ENCODE peak calls at places on chromosomes 12 and 14, in four cellular contexts. N is cardiac muscle cell, D is body of pancreas, R is A549. O is an unnamed sample. For H3K4me1, the result is how much of the 10 kb centered on the place peaks cover.

GRCh38 chr12:119843100-119843499 is 34.0 kb downstream of the CIT start:
- DNase-seq in N (peak), D (no peak), R (no peak), O (no peak)

GRCh38 chr12:25557830-25558436 is 4.8 kb upstream of the LMNTD1 start:
- DNase-seq in N (peak), D (peak), R (peak), O (no peak)

GRCh38 chr14:105924951-105925591 is 398.7 kb downstream of the TMEM121 start:
- DNase-seq in N (no peak), D (no peak), R (no peak), O (no peak)

GRCh38 chr12:124296295-124296915 is 1.5 kb downstream of the RFLNA start:
- DNase-seq in N (no peak), D (no peak), R (no peak), O (peak)

GRCh38 chr12:47216150-47216677 is 136.5 kb upstream of the AMIGO2 start:
- DNase-seq in N (no peak), D (peak), R (no peak), O (no peak)

GRCh38 chr14:22801716-22802115 is 13.5 kb downstream of the SLC7A7 start:
- DNase-seq in N (no peak), D (no peak), R (no peak), O (no peak)

GRCh38 chr14:103259801-103260628 is 74.0 kb upstream of the EIF5 start:
- DNase-seq in N (no peak), D (no peak), R (no peak), O (no peak)

GRCh38 chr12:124507188-124508109 is 60.0 kb downstream of the NCOR2 start:
- DNase-seq in N (peak), D (no peak), R (no peak), O (peak)

GRCh38 chr12:6532051-6532926 is 2.0 kb upstream of the GAPDH start:
- DNase-seq in N (peak), D (peak), R (peak), O (peak)

GRCh38 chr12:116539905-116540482 is 19.2 kb upstream of the MAP1LC3B2 start:
- DNase-seq in N (peak), D (peak), R (no peak), O (peak)

DNA sequence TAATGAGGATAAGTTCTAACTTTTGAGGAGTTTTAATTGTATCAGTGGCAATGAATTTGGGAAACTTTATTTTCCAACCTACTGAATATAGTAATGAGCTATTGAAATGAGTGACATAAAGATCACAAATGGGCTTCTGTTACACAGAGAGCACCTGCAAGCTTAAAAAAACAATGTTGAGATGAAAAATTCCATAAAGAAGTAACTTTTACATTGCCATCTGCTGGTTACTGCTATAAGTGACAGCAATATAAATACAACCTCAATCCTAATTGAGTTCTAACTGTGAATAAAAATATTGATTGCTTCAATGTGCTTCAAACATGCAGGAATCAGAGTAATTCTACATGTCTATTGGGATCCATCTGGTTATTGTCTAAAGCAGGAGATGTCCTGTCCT is 14.2 kb downstream of the WIF1 start:
- DNase-seq in N (peak), D (no peak), R (peak), O (no peak)
- TF ChIP-seq CTCF in N (peak), D (peak), R (peak), O (no peak)

GRCh38 chr14:64915797-64916196 is 1.5 kb downstream of the CHURC1 start:
- DNase-seq in N (no peak), D (no peak), R (no peak), O (no peak)
- H3K4me3 ChIP-seq in N (no peak), D (no peak), R (peak), O (no peak)

DNA sequence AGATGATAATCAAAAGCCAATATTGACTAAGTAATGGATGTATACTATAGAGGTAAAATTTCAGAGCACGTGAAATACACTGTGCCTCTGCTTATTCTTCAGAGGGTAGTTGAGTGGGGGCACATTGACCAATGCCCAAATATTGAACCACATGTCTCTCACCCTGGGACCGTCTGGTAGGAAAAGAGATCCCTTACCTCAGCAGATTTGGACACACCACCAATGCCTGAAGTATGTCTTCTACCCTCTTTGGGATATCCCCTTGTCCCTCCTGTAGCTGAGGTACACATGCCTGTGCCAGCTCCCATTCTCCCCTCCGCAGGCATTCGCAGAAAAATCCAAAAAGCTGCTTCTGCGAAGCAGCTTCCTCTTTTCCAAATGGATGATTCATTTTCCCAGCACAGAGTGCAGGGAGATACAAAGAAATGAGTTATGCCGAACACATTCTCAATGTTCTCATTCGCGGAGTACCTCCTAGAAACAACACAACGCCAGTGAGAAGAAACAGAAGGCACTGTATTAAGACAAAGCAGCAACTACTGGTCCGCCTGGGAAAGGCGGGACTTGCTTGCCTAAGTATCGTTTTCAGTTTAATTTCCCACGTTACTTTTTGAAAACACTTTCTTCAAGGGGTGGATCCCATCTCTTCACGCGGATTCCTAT is 686 bp downstream of the ZFYVE26 start:
- DNase-seq in N (peak), D (no peak), R (no peak), O (no peak)
- H3K4me1 ChIP-seq in N (under half), D (under half), R (under half), O (under half)

GRCh38 chr14:64958743-64959142 is 13.4 kb downstream of the RAB15 start:
- DNase-seq in N (no peak), D (no peak), R (no peak), O (peak)

GRCh38 chr14:64956697-64957412 is 14.3 kb upstream of the GPX2 start:
- DNase-seq in N (no peak), D (no peak), R (no peak), O (peak)

GRCh38 chr14:64963611-64964010 is 8.5 kb downstream of the RAB15 start:
- DNase-seq in N (no peak), D (no peak), R (no peak), O (no peak)

GRCh38 chr14:64958201-64958600 is 13.9 kb downstream of the RAB15 start:
- DNase-seq in N (no peak), D (no peak), R (no peak), O (no peak)

DNA sequence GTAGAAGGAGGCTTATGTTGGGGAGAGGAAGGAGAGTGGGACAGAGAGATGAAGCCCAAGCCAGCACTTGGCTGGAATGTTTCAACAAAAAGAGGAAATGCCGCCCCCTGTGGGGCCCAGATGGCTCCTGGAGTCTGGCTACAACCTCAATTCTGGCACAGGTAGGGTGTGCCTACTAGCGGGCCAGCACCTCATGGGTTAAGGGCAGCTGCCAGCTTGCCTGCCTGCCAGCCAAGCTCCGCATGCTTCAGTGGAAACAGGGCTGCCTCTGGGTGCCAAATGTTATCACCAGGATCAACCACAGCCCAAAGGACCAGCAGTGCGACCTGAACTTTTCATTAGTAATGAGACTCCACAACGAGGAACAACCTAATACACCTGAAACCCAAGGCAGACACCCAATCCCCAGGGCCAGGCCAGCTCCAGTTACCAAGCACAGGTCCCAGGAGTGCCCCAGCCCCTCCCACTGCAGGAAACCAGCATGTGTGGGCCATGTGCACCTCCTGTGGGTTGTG is 11.3 kb downstream of the RAB15 start:
- DNase-seq in N (no peak), D (peak), R (no peak), O (no peak)
- TF ChIP-seq CTCF in N (no peak), D (no peak), R (no peak), O (no peak)

DNA sequence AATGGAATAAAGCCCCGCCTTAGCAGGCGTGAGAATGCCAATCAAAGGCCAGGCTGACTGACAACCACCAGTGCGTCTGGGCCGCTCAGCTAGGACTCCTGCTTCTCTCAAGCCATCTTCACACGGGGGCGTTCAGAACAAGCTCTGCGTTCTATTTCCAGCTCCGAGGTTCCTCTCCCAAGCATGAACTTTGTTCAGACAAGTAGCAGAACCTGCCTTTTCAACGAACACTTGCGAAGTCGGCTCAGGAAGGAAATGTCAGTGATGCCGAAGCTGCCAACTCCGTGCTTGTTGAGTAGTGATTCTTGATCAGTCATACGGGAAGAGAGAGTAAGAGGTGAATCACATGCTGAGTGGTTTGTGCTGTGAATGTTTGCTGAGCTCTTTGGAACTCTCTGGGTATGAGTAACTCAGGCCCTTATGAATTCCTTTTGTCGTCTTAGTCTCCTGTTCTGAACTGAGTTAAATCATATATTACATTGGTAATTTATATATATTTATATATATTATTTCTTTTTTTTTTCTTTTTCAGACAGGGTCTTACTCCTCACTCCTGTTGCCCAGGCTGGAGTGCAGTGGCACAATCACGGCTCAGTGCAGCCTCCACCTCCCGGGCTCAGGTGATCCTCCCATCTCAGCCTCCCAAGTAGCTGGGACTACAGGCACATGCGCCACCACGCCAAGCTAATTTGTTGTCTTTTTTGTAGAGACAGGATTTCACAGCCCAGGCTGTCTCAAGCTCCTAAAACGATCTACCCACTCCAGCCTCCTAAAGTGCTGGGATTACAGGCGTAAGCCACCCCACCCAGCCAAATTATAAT is 29.4 kb upstream of the BCL7A start:
- DNase-seq in N (peak), D (peak), R (peak), O (no peak)
- H3K4me3 ChIP-seq in N (no peak), D (no peak), R (no peak), O (no peak)